ENCODE peak calls at places on chromosome 7, in eight cellular contexts. Z, S, U, A, L, I, X and B are unnamed samples.

GRCh38 chr7:149297034-149297755 is 35.2 kb downstream of the ZNF783 start:
- DNase-seq in A (no peak), I (no peak), Z (no peak), U (no peak), X (no peak), S (no peak), L (no peak), B (no peak)

GRCh38 chr7:16531682-16532081 is 5.1 kb downstream of the LRRC72 start:
- DNase-seq in I (no peak), A (no peak), S (no peak), L (no peak), Z (no peak), X (no peak), U (no peak), B (no peak)

GRCh38 chr7:92790987-92791386 is 45.4 kb downstream of the CDK6 start:
- DNase-seq in L (no peak), Z (no peak), A (no peak), I (no peak), X (no peak), U (no peak), S (no peak), B (no peak)

GRCh38 chr7:87702326-87702725 is 74.1 kb downstream of the RUNDC3B start:
- DNase-seq in Z (no peak), A (no peak), U (no peak), S (no peak), X (no peak), L (no peak), I (no peak), B (no peak)

GRCh38 chr7:109659261-109659660 is 1089.6 kb downstream of the DNAJB9 start:
- DNase-seq in I (no peak), U (no peak), X (no peak), Z (no peak), L (no peak), A (no peak), S (no peak), B (no peak)

GRCh38 chr7:133529861-133530260 is 277.0 kb downstream of the EXOC4 start:
- DNase-seq in X (no peak), Z (no peak), A (no peak), S (no peak), I (no peak), U (no peak), L (no peak), B (no peak)

GRCh38 chr7:44189286-44189992 is at the start of gene GCK:
- DNase-seq in S (peak; percentile 33), A (peak; percentile 88), I (no peak), Z (no peak), L (no peak), U (no peak), X (no peak), B (no peak)

GRCh38 chr7:137958593-137959431 is 43.1 kb downstream of the CREB3L2 start:
- DNase-seq in L (no peak), Z (no peak), X (no peak), A (peak; percentile 30), S (no peak), I (no peak), U (no peak), B (no peak)

GRCh38 chr7:137953692-137954470 is 48.0 kb downstream of the CREB3L2 start:
- DNase-seq in X (no peak), A (peak; percentile 31), Z (no peak), L (no peak), S (no peak), U (no peak), I (peak; percentile 66), B (no peak)

GRCh38 chr7:17638727-17639126 is 301.6 kb downstream of the SNX13 start:
- DNase-seq in S (no peak), X (no peak), L (no peak), I (no peak), U (no peak), Z (no peak), A (peak; percentile 91), B (no peak)

GRCh38 chr7:133313575-133313974 is 60.7 kb downstream of the EXOC4 start:
- DNase-seq in Z (no peak), U (no peak), S (no peak), A (no peak), X (no peak), I (no peak), L (no peak), B (no peak)

GRCh38 chr7:78762625-78763024 is 690.8 kb downstream of the MAGI2 start:
- DNase-seq in U (no peak), L (no peak), Z (no peak), I (no peak), S (no peak), A (no peak), X (no peak), B (no peak)

GRCh38 chr7:130384841-130385599 is 4.7 kb downstream of the CPA1 start:
- DNase-seq in U (no peak), S (peak; percentile 26), A (no peak), L (no peak), X (no peak), I (no peak), Z (no peak), B (no peak)

GRCh38 chr7:105971867-105972266 is 8.8 kb downstream of the CDHR3 start:
- DNase-seq in X (no peak), U (no peak), A (peak; percentile 35), Z (no peak), L (no peak), I (no peak), S (no peak), B (no peak)

GRCh38 chr7:149866817-149867447 is 6.8 kb upstream of the ATP6V0E2 start:
- DNase-seq in S (peak; percentile 42), I (no peak), L (no peak), Z (no peak), A (no peak), U (no peak), X (peak; percentile 61), B (no peak)

GRCh38 chr7:23246540-23246939 is at the start of gene GPNMB:
- DNase-seq in Z (no peak), I (peak; percentile 32), S (no peak), U (no peak), X (peak; percentile 15), A (no peak), L (no peak), B (peak; percentile 84)

GRCh38 chr7:105577251-105577650 is 4.0 kb downstream of the EFCAB10 start:
- DNase-seq in I (no peak), X (no peak), L (no peak), Z (no peak), S (no peak), U (no peak), A (no peak), B (no peak)

GRCh38 chr7:111027396-111027795 is 63.5 kb upstream of the LRRN3 start:
- DNase-seq in Z (no peak), S (no peak), I (no peak), L (no peak), U (no peak), A (no peak), X (no peak), B (no peak)

GRCh38 chr7:50317697-50318640 is 13.5 kb downstream of the IKZF1 start:
- DNase-seq in Z (peak; percentile 85), L (no peak), A (no peak), I (no peak), S (no peak), X (no peak), U (no peak), B (no peak)

GRCh38 chr7:157627033-157627432 is 290.2 kb downstream of the DNAJB6 start:
- DNase-seq in X (no peak), U (no peak), Z (no peak), I (no peak), L (no peak), S (peak; percentile 24), A (no peak), B (no peak)

GRCh38 chr7:90706067-90706716 is 110.1 kb downstream of the CDK14 start:
- DNase-seq in S (no peak), X (no peak), L (no peak), I (no peak), A (no peak), U (no peak), Z (no peak), B (no peak)

GRCh38 chr7:37833818-37834146 is 14.6 kb upstream of the NME8 start:
- DNase-seq in I (no peak), X (no peak), Z (no peak), L (no peak), A (no peak), S (no peak), U (no peak), B (no peak)
- TF ChIP-seq CTCF in I (no peak), X (no peak), Z (peak; percentile 35), L (peak; percentile 2), A (no peak), S (no peak), U (no peak), B (no peak)

GRCh38 chr7:67843615-67844014 is 847.0 kb downstream of the TYW1 start:
- DNase-seq in I (no peak), X (no peak), L (no peak), Z (no peak), S (no peak), U (no peak), A (no peak), B (no peak)

GRCh38 chr7:67847063-67847798 is 850.6 kb downstream of the TYW1 start:
- DNase-seq in U (no peak), I (no peak), A (no peak), S (no peak), X (no peak), Z (no peak), L (no peak), B (no peak)

GRCh38 chr7:67841896-67842295 is 845.3 kb downstream of the TYW1 start:
- DNase-seq in S (no peak), I (no peak), X (no peak), Z (no peak), L (no peak), U (no peak), A (no peak), B (no peak)

GRCh38 chr7:67843001-67843400 is 846.4 kb downstream of the TYW1 start:
- DNase-seq in L (no peak), X (no peak), I (no peak), U (no peak), S (no peak), A (no peak), Z (no peak), B (no peak)

GRCh38 chr7:67842571-67842970 is 845.9 kb downstream of the TYW1 start:
- DNase-seq in A (no peak), U (no peak), L (no peak), S (no peak), Z (no peak), X (no peak), I (no peak), B (no peak)
- H3K4me3 ChIP-seq in A (no peak overlapping the region), U (no peak overlapping the region), L (no peak overlapping the region), S (no peak overlapping the region), Z (no peak overlapping the region), X (no peak overlapping the region), I (no peak overlapping the region), B (no peak overlapping the region)

DNA sequence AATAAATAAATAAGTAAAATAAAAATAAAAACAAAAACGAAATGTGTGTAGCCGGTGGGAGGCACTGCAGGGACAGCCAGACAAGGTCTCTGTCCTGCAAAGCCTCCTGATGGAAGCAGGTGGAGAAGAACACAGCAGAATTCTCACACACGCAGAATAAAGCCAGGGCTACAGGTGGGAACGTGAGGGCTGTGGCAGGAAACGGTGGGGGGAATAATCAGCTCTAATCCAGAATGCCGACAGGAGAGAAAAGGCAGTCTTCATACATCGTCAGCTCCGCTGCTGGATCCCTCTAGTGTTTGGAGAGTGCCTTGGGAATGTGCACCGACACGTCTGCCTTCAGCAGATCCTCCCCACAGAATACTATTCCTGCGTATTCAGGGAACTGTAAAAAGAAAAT is 6.8 kb upstream of the SNX8 start:
- DNase-seq in I (no peak), S (no peak), U (no peak), A (peak; percentile 59), L (no peak), X (no peak), Z (no peak), B (no peak)
- TF ChIP-seq CTCF in I (no peak), S (no peak), U (no peak), A (peak; percentile 46), L (no peak), X (peak; percentile 26), Z (no peak), B (peak; percentile 18)

GRCh38 chr7:27411145-27411544 is 168.5 kb downstream of the EVX1 start:
- DNase-seq in I (no peak), L (no peak), A (no peak), X (no peak), S (no peak), U (no peak), Z (no peak), B (no peak)
- H3K4me3 ChIP-seq in I (no peak overlapping the region), L (no peak overlapping the region), A (no peak overlapping the region), X (no peak overlapping the region), S (no peak overlapping the region), U (no peak overlapping the region), Z (no peak overlapping the region), B (no peak overlapping the region)